ENCODE peak calls at places on chromosomes 1 and 21, in six cellular contexts. V, B, K, W, N and Y are unnamed samples.

GRCh38 chr1:161549652-161550051 is at the start of gene FCGR3A:
- ATAC-seq in V (no peak), W (no peak), K (no peak), N (peak), B (no peak), Y (no peak)

GRCh38 chr1:234619071-234619480 is 9.1 kb upstream of the IRF2BP2 start:
- ATAC-seq in N (no peak), B (no peak), V (no peak), K (peak), W (peak), Y (no peak)

GRCh38 chr21:32516729-32517649 is 68.3 kb downstream of the TCP10L start:
- ATAC-seq in N (no peak), B (no peak), W (peak), K (peak), V (no peak), Y (peak)

GRCh38 chr1:55720243-55720642 is 505.1 kb upstream of the USP24 start:
- ATAC-seq in N (peak), B (no peak), W (no peak), V (no peak), K (no peak), Y (peak)

GRCh38 chr1:68198752-68199151 is 33.6 kb downstream of the WLS start:
- ATAC-seq in B (no peak), N (no peak), V (no peak), K (no peak), W (no peak), Y (no peak)

GRCh38 chr1:162822391-162823200 is 32.1 kb downstream of the HSD17B7 start:
- ATAC-seq in W (peak), B (peak), V (peak), K (peak), N (peak), Y (no peak)

GRCh38 chr1:234109840-234110239 is 205.4 kb downstream of the SLC35F3 start:
- ATAC-seq in W (no peak), N (no peak), V (no peak), B (no peak), K (no peak), Y (no peak)

GRCh38 chr1:164725401-164725800 is 166.4 kb downstream of the PBX1 start:
- ATAC-seq in N (no peak), K (no peak), B (no peak), V (no peak), W (peak), Y (no peak)

GRCh38 chr1:155253797-155254196 is 1.5 kb downstream of the ENTREP3 start:
- ATAC-seq in W (no peak), K (no peak), N (no peak), B (no peak), V (no peak), Y (no peak)

GRCh38 chr1:244154882-244155531 is 103.9 kb downstream of the ZBTB18 start:
- ATAC-seq in W (peak), V (peak), B (peak), N (no peak), K (peak), Y (peak)

GRCh38 chr1:226276077-226276682 is 32.8 kb downstream of the LIN9 start:
- ATAC-seq in K (no peak), W (no peak), N (no peak), B (no peak), V (no peak), Y (no peak)

GRCh38 chr1:18630511-18631495 is at the start of gene PAX7:
- ATAC-seq in K (peak), W (no peak), B (no peak), N (peak), V (no peak), Y (no peak)

GRCh38 chr1:149879556-149879955 is 19.8 kb upstream of the BOLA1 start:
- ATAC-seq in B (no peak), W (no peak), K (no peak), N (no peak), V (no peak), Y (no peak)

GRCh38 chr1:27476222-27476621 is 13.7 kb downstream of the WASF2 start:
- ATAC-seq in N (no peak), K (no peak), B (no peak), W (peak), V (peak), Y (no peak)

GRCh38 chr1:229651546-229651945 is 25.5 kb downstream of the URB2 start:
- ATAC-seq in W (no peak), V (no peak), B (no peak), N (no peak), K (no peak), Y (no peak)

GRCh38 chr1:158146165-158146564 is 34.5 kb upstream of the CD1D start:
- ATAC-seq in K (no peak), B (no peak), V (no peak), W (peak), N (no peak), Y (no peak)

GRCh38 chr1:182602945-182603645 is 1.1 kb downstream of the RGS16 start:
- ATAC-seq in B (no peak), K (no peak), V (peak), W (no peak), N (peak), Y (no peak)
- H3K4me3 ChIP-seq in B (no peak), K (no peak), V (peak), W (no peak), N (peak), Y (no peak)

GRCh38 chr1:236284291-236284711 is 2.5 kb upstream of the ERO1B start:
- ATAC-seq in N (no peak), K (no peak), V (peak), W (no peak), B (no peak), Y (no peak)

GRCh38 chr1:236282159-236282716 is 480 bp upstream of the ERO1B start:
- ATAC-seq in B (no peak), K (peak), N (no peak), W (peak), V (peak), Y (no peak)

GRCh38 chr1:236282719-236283118 is 961 bp upstream of the ERO1B start:
- ATAC-seq in N (no peak), V (no peak), B (no peak), W (no peak), K (no peak), Y (no peak)

GRCh38 chr1:236280438-236281285 is 1.1 kb downstream of the ERO1B start:
- ATAC-seq in N (no peak), W (no peak), K (no peak), V (peak), B (peak), Y (no peak)

GRCh38 chr1:236281286-236282158 is at the start of gene ERO1B:
- ATAC-seq in B (peak), V (peak), K (peak), W (peak), N (peak), Y (peak)
- TF ChIP-seq EP300 in B (no peak), V (no peak), K (no peak), W (no peak), N (no peak), Y (no peak)

GRCh38 chr1:1114431-1114830 is 1.5 kb downstream of the C1orf159 start:
- ATAC-seq in N (no peak), B (no peak), W (no peak), K (no peak), V (no peak), Y (no peak)
- H3K4me3 ChIP-seq in N (no peak), B (no peak), W (peak), K (no peak), V (no peak), Y (no peak)

GRCh38 chr1:15973772-15974171 is 2.1 kb downstream of the ZBTB17 start:
- ATAC-seq in W (no peak), K (no peak), N (no peak), B (no peak), V (no peak), Y (no peak)

GRCh38 chr1:15974855-15975254 is 1.0 kb downstream of the ZBTB17 start:
- ATAC-seq in V (peak), B (no peak), K (no peak), N (no peak), W (no peak), Y (no peak)

GRCh38 chr1:15972409-15972808 is 3.5 kb downstream of the ZBTB17 start:
- ATAC-seq in B (no peak), V (no peak), N (no peak), W (no peak), K (no peak), Y (no peak)

GRCh38 chr1:15975358-15975804 is 520 bp downstream of the ZBTB17 start:
- ATAC-seq in N (peak), W (peak), K (peak), V (peak), B (peak), Y (peak)

DNA sequence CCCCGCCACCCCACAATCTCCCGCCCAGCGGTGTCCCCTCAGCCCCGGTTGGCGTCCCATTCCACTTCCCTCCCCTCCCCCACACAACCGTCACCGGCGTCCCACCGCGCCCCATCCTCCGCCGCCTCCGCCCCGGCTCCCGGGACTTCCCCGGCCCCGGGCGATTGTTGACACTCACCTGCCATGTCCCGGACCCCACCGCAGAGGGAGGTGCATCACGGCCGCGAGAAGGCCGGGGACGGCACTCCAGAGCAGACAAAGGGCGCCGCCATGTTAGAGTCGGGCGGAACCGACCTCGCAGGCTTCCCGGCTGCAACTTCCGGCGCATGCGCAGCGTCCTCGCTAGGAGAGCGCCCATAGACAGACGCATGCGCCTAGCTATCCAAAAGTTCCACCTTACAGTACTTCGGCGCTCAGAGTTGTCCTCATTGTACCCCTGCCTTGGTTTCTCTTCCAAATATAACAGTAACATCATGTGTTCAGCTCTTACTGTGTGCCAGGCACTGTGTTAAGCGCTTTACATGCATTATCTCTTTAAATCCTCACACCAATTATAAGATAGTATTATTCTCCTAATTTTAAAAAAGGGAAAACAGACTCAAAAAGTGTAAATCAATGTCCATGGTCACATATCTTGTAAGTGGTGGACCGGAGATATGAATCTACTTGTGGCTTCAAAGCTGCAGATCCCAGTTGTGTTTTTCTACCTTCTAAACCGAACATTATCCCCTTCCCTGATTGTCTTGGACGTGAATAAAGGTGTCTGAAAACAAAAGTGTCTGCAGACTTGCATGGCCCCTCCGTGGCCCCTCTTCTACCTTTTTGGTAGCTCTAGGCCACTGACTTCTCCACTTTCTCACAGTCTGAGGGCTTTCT is at the start of gene ZBTB17:
- ATAC-seq in V (peak), N (peak), W (peak), K (peak), B (peak), Y (peak)
- TF ChIP-seq EP300 in V (no peak), N (no peak), W (no peak), K (no peak), B (no peak), Y (no peak)

GRCh38 chr1:8003431-8004112 is 22.5 kb downstream of the ERRFI1 start:
- ATAC-seq in B (no peak), N (no peak), W (no peak), V (no peak), K (no peak), Y (no peak)

GRCh38 chr1:8002329-8003320 is 23.5 kb downstream of the ERRFI1 start:
- ATAC-seq in B (peak), W (no peak), V (no peak), N (no peak), K (no peak), Y (no peak)

GRCh38 chr1:8004803-8005573 is 21.1 kb downstream of the ERRFI1 start:
- ATAC-seq in N (peak), K (peak), W (peak), B (peak), V (no peak), Y (peak)

GRCh38 chr1:8006037-8006963 is 19.8 kb downstream of the ERRFI1 start:
- ATAC-seq in V (no peak), W (no peak), B (no peak), K (peak), N (no peak), Y (no peak)

DNA sequence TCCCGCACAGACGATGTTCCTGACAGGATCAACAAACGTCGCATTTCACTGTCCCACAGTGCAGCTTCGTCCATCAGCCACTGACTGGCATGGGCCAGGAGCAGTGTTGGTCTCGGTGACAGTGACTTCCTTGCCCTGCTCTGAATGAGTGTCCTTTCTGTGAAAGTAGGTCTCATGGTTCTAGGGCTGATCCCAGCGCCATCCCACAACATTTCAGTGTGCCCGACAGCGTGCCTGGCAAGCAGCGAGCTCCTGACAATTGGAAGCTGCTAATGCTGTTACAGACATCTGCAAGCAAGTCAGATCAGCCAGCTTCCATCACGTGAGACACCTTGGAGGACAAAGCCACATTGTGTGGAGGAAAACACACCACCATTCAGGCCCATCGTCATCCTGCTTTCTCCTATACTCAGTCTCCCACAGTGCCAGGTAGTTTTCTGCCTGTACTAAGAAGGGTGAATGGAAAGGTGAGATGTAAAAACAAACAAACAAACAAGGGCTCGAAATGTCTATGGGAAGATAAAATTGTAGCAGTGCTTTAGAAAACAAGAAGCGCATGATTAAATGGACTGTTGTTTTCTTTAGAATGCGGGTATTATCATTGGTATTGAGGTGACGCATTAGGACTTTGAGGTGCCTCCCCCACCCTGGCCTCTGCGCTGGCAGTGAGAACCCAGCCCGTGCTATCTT is 21.9 kb downstream of the ERRFI1 start:
- ATAC-seq in N (no peak), K (peak), W (peak), V (no peak), B (peak), Y (no peak)
- H3K4me3 ChIP-seq in N (no peak), K (no peak), W (no peak), V (no peak), B (no peak), Y (no peak)

GRCh38 chr1:169796411-169796810 is 1.7 kb upstream of the METTL18 start:
- ATAC-seq in B (no peak), W (no peak), N (no peak), V (peak), K (no peak), Y (no peak)

GRCh38 chr1:169795687-169796086 is 980 bp upstream of the METTL18 start:
- ATAC-seq in K (no peak), N (no peak), V (peak), B (no peak), W (peak), Y (no peak)

GRCh38 chr1:169797281-169797680 is 2.6 kb upstream of the METTL18 start:
- ATAC-seq in W (no peak), B (no peak), N (no peak), K (no peak), V (no peak), Y (no peak)

GRCh38 chr1:169793730-169794129 is 977 bp downstream of the METTL18 start:
- ATAC-seq in N (no peak), B (no peak), V (no peak), K (no peak), W (no peak), Y (no peak)

DNA sequence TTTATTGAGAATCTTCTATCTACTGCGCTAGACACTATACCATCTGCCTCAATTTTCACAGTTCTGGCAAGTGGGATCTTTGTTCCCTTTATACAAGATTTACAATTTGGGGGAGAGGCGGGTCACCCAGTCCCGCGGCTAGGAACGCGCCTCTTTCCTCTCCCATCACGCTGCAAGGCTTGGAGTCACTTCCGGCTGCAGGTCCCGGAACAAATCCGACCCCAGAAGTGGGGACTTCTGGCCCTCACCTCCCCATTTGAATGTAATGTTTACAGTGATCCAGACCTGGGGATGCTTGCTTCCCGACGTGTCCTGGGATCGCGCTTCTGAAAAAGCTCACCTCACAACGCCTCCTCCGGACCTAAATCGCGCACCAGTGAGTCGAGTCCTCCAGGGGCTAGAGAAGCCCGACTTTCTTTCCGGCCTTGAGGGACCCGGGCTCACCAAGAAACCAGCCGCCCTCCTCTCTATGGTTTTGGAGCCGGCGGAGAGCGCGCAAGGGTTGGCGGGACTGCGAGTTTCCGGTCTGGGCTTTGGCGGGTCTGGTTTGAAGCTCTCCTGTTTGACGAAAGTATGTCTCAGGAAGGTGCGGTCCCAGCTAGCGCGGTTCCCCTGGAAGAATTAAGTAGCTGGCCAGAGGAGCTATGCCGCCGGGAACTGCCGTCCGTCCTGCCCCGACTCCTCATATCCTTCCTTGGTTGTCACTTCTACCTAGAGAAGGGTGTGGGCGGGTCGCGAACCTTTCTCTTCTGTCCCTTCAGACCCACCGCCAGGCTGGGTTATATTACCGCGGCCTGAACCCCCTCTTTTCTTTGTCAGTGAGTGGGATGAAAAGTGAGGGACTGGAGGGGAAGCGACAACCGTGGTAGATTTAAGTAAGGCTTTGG is at the start of gene METTL18:
- ATAC-seq in N (peak), W (peak), K (peak), V (peak), B (peak), Y (peak)
- TF ChIP-seq EP300 in N (no peak), W (peak), K (no peak), V (no peak), B (no peak), Y (no peak)